ENCODE peak calls at places on chromosomes 2 and 18, in ten cellular contexts. One of them, this sample, is unnamed.

GRCh38 chr18:8834837-8835236 is 129.5 kb downstream of the MTCL1 start:
- DNase-seq in NCI-H526 treated with DMSO at 0.1 percent for 48 hours: no peak
- DNase-seq in stimulated activated CD4-positive, alpha-beta T cell treated with anti-CD3 and anti-CD28 coated beads, Interleukin-1b, Interleukin-23, amount 100 ng/mL, for 48 hours: no peak
- DNase-seq in NCI-H510A: no peak
- DNase-seq in mesothelial cell of epicardium: no peak
- DNase-seq in heart right ventricle: no peak
- DNase-seq in HS-5: no peak
- DNase-seq in frontal cortex: no peak
- DNase-seq in psoas muscle: no peak
- DNase-seq in A172: no peak
- DNase-seq in this sample: no peak

GRCh38 chr2:182740681-182741080 is 24.6 kb downstream of the DNAJC10 start:
- DNase-seq in NCI-H510A: no peak
- DNase-seq in HS-5: no peak
- DNase-seq in psoas muscle: no peak
- DNase-seq in frontal cortex: no peak
- DNase-seq in A172: no peak
- DNase-seq in stimulated activated CD4-positive, alpha-beta T cell treated with anti-CD3 and anti-CD28 coated beads, Interleukin-1b, Interleukin-23, amount 100 ng/mL, for 48 hours: no peak
- DNase-seq in NCI-H526 treated with DMSO at 0.1 percent for 48 hours: no peak
- DNase-seq in heart right ventricle: no peak
- DNase-seq in mesothelial cell of epicardium: no peak
- DNase-seq in this sample: no peak

GRCh38 chr18:58616446-58616845 is 12.4 kb downstream of the ALPK2 start:
- DNase-seq in stimulated activated CD4-positive, alpha-beta T cell treated with anti-CD3 and anti-CD28 coated beads, Interleukin-1b, Interleukin-23, amount 100 ng/mL, for 48 hours: no peak
- DNase-seq in A172: no peak
- DNase-seq in NCI-H510A: no peak
- DNase-seq in HS-5: no peak
- DNase-seq in heart right ventricle: no peak
- DNase-seq in frontal cortex: no peak
- DNase-seq in mesothelial cell of epicardium: no peak
- DNase-seq in NCI-H526 treated with DMSO at 0.1 percent for 48 hours: no peak
- DNase-seq in psoas muscle: no peak
- DNase-seq in this sample: no peak

GRCh38 chr2:29570539-29570938 is 350.8 kb downstream of the ALK start:
- DNase-seq in frontal cortex: no peak
- DNase-seq in NCI-H510A: no peak
- DNase-seq in psoas muscle: no peak
- DNase-seq in heart right ventricle: no peak
- DNase-seq in mesothelial cell of epicardium: no peak
- DNase-seq in A172: no peak
- DNase-seq in NCI-H526 treated with DMSO at 0.1 percent for 48 hours: no peak
- DNase-seq in stimulated activated CD4-positive, alpha-beta T cell treated with anti-CD3 and anti-CD28 coated beads, Interleukin-1b, Interleukin-23, amount 100 ng/mL, for 48 hours: no peak
- DNase-seq in HS-5: no peak
- DNase-seq in this sample: no peak

GRCh38 chr18:72867721-72868665 is at the start of gene NETO1:
- DNase-seq in NCI-H510A: peak
- DNase-seq in NCI-H526 treated with DMSO at 0.1 percent for 48 hours: no peak
- DNase-seq in A172: no peak
- DNase-seq in stimulated activated CD4-positive, alpha-beta T cell treated with anti-CD3 and anti-CD28 coated beads, Interleukin-1b, Interleukin-23, amount 100 ng/mL, for 48 hours: no peak
- DNase-seq in HS-5: no peak
- DNase-seq in frontal cortex: peak
- DNase-seq in psoas muscle: no peak
- DNase-seq in mesothelial cell of epicardium: no peak
- DNase-seq in heart right ventricle: no peak
- DNase-seq in this sample: no peak

GRCh38 chr2:210428415-210429179 is 48.0 kb downstream of the LANCL1 start:
- DNase-seq in A172: no peak
- DNase-seq in heart right ventricle: no peak
- DNase-seq in psoas muscle: no peak
- DNase-seq in mesothelial cell of epicardium: no peak
- DNase-seq in HS-5: no peak
- DNase-seq in NCI-H526 treated with DMSO at 0.1 percent for 48 hours: no peak
- DNase-seq in stimulated activated CD4-positive, alpha-beta T cell treated with anti-CD3 and anti-CD28 coated beads, Interleukin-1b, Interleukin-23, amount 100 ng/mL, for 48 hours: no peak
- DNase-seq in frontal cortex: no peak
- DNase-seq in NCI-H510A: no peak
- DNase-seq in this sample: no peak

GRCh38 chr2:240248981-240249422 is 108.5 kb upstream of the OTOS start:
- DNase-seq in heart right ventricle: no peak
- DNase-seq in A172: no peak
- DNase-seq in NCI-H510A: no peak
- DNase-seq in HS-5: no peak
- DNase-seq in frontal cortex: no peak
- DNase-seq in psoas muscle: peak
- DNase-seq in NCI-H526 treated with DMSO at 0.1 percent for 48 hours: no peak
- DNase-seq in mesothelial cell of epicardium: no peak
- DNase-seq in stimulated activated CD4-positive, alpha-beta T cell treated with anti-CD3 and anti-CD28 coated beads, Interleukin-1b, Interleukin-23, amount 100 ng/mL, for 48 hours: no peak
- DNase-seq in this sample: no peak

GRCh38 chr18:46485675-46486200 is 171.3 kb downstream of the LOXHD1 start:
- DNase-seq in NCI-H510A: no peak
- DNase-seq in frontal cortex: no peak
- DNase-seq in psoas muscle: no peak
- DNase-seq in HS-5: no peak
- DNase-seq in mesothelial cell of epicardium: no peak
- DNase-seq in heart right ventricle: no peak
- DNase-seq in NCI-H526 treated with DMSO at 0.1 percent for 48 hours: no peak
- DNase-seq in A172: no peak
- DNase-seq in stimulated activated CD4-positive, alpha-beta T cell treated with anti-CD3 and anti-CD28 coated beads, Interleukin-1b, Interleukin-23, amount 100 ng/mL, for 48 hours: no peak
- DNase-seq in this sample: no peak

GRCh38 chr2:102736174-102736606 is 25.6 kb upstream of the TMEM182 start:
- DNase-seq in psoas muscle: no peak
- DNase-seq in stimulated activated CD4-positive, alpha-beta T cell treated with anti-CD3 and anti-CD28 coated beads, Interleukin-1b, Interleukin-23, amount 100 ng/mL, for 48 hours: peak
- DNase-seq in NCI-H510A: peak
- DNase-seq in A172: peak
- DNase-seq in mesothelial cell of epicardium: no peak
- DNase-seq in HS-5: no peak
- DNase-seq in heart right ventricle: no peak
- DNase-seq in NCI-H526 treated with DMSO at 0.1 percent for 48 hours: peak
- DNase-seq in frontal cortex: peak
- DNase-seq in this sample: no peak

GRCh38 chr18:61322265-61322873 is 10.9 kb upstream of the CDH20 start:
- DNase-seq in mesothelial cell of epicardium: peak
- DNase-seq in heart right ventricle: peak
- DNase-seq in psoas muscle: no peak
- DNase-seq in stimulated activated CD4-positive, alpha-beta T cell treated with anti-CD3 and anti-CD28 coated beads, Interleukin-1b, Interleukin-23, amount 100 ng/mL, for 48 hours: peak
- DNase-seq in NCI-H526 treated with DMSO at 0.1 percent for 48 hours: peak
- DNase-seq in HS-5: no peak
- DNase-seq in A172: peak
- DNase-seq in NCI-H510A: peak
- DNase-seq in frontal cortex: peak
- DNase-seq in this sample: no peak

GRCh38 chr18:21597616-21598015 is 2.9 kb downstream of the ESCO1 start:
- DNase-seq in NCI-H510A: no peak
- DNase-seq in mesothelial cell of epicardium: no peak
- DNase-seq in A172: no peak
- DNase-seq in stimulated activated CD4-positive, alpha-beta T cell treated with anti-CD3 and anti-CD28 coated beads, Interleukin-1b, Interleukin-23, amount 100 ng/mL, for 48 hours: no peak
- DNase-seq in psoas muscle: no peak
- DNase-seq in NCI-H526 treated with DMSO at 0.1 percent for 48 hours: no peak
- DNase-seq in frontal cortex: no peak
- DNase-seq in heart right ventricle: no peak
- DNase-seq in HS-5: no peak
- DNase-seq in this sample: no peak

GRCh38 chr2:105114551-105114950 is 76.7 kb downstream of the MRPS9 start:
- DNase-seq in stimulated activated CD4-positive, alpha-beta T cell treated with anti-CD3 and anti-CD28 coated beads, Interleukin-1b, Interleukin-23, amount 100 ng/mL, for 48 hours: no peak
- DNase-seq in mesothelial cell of epicardium: no peak
- DNase-seq in frontal cortex: peak
- DNase-seq in A172: peak
- DNase-seq in psoas muscle: no peak
- DNase-seq in NCI-H510A: peak
- DNase-seq in HS-5: peak
- DNase-seq in NCI-H526 treated with DMSO at 0.1 percent for 48 hours: peak
- DNase-seq in heart right ventricle: no peak
- DNase-seq in this sample: peak

GRCh38 chr2:26495705-26496271 is 17.9 kb upstream of the OTOF start:
- DNase-seq in NCI-H510A: no peak
- DNase-seq in mesothelial cell of epicardium: no peak
- DNase-seq in frontal cortex: no peak
- DNase-seq in A172: no peak
- DNase-seq in stimulated activated CD4-positive, alpha-beta T cell treated with anti-CD3 and anti-CD28 coated beads, Interleukin-1b, Interleukin-23, amount 100 ng/mL, for 48 hours: no peak
- DNase-seq in HS-5: no peak
- DNase-seq in heart right ventricle: no peak
- DNase-seq in NCI-H526 treated with DMSO at 0.1 percent for 48 hours: no peak
- DNase-seq in psoas muscle: no peak
- DNase-seq in this sample: peak

GRCh38 chr2:23661276-23662050 is 265.5 kb downstream of the ATAD2B start:
- DNase-seq in mesothelial cell of epicardium: no peak
- DNase-seq in frontal cortex: no peak
- DNase-seq in NCI-H510A: no peak
- DNase-seq in A172: no peak
- DNase-seq in heart right ventricle: no peak
- DNase-seq in NCI-H526 treated with DMSO at 0.1 percent for 48 hours: no peak
- DNase-seq in psoas muscle: no peak
- DNase-seq in stimulated activated CD4-positive, alpha-beta T cell treated with anti-CD3 and anti-CD28 coated beads, Interleukin-1b, Interleukin-23, amount 100 ng/mL, for 48 hours: no peak
- DNase-seq in HS-5: no peak
- DNase-seq in this sample: no peak

GRCh38 chr2:175864131-175864728 is 137.8 kb downstream of the LNPK start:
- DNase-seq in NCI-H526 treated with DMSO at 0.1 percent for 48 hours: no peak
- DNase-seq in A172: no peak
- DNase-seq in stimulated activated CD4-positive, alpha-beta T cell treated with anti-CD3 and anti-CD28 coated beads, Interleukin-1b, Interleukin-23, amount 100 ng/mL, for 48 hours: no peak
- DNase-seq in mesothelial cell of epicardium: no peak
- DNase-seq in frontal cortex: no peak
- DNase-seq in psoas muscle: no peak
- DNase-seq in heart right ventricle: no peak
- DNase-seq in HS-5: no peak
- DNase-seq in NCI-H510A: no peak
- DNase-seq in this sample: no peak

GRCh38 chr18:11989966-11990380 is 8.7 kb downstream of the IMPA2 start:
- DNase-seq in NCI-H526 treated with DMSO at 0.1 percent for 48 hours: no peak
- DNase-seq in mesothelial cell of epicardium: no peak
- DNase-seq in psoas muscle: peak
- DNase-seq in NCI-H510A: peak
- DNase-seq in stimulated activated CD4-positive, alpha-beta T cell treated with anti-CD3 and anti-CD28 coated beads, Interleukin-1b, Interleukin-23, amount 100 ng/mL, for 48 hours: no peak
- DNase-seq in frontal cortex: no peak
- DNase-seq in heart right ventricle: no peak
- DNase-seq in HS-5: no peak
- DNase-seq in A172: no peak
- DNase-seq in this sample: no peak

GRCh38 chr2:84716564-84716963 is 164.3 kb downstream of the TRABD2A start:
- DNase-seq in NCI-H526 treated with DMSO at 0.1 percent for 48 hours: no peak
- DNase-seq in NCI-H510A: no peak
- DNase-seq in HS-5: no peak
- DNase-seq in stimulated activated CD4-positive, alpha-beta T cell treated with anti-CD3 and anti-CD28 coated beads, Interleukin-1b, Interleukin-23, amount 100 ng/mL, for 48 hours: no peak
- DNase-seq in frontal cortex: no peak
- DNase-seq in psoas muscle: no peak
- DNase-seq in A172: no peak
- DNase-seq in mesothelial cell of epicardium: no peak
- DNase-seq in heart right ventricle: no peak
- DNase-seq in this sample: no peak

GRCh38 chr2:148615446-148615845 is 29.1 kb upstream of the EPC2 start:
- DNase-seq in stimulated activated CD4-positive, alpha-beta T cell treated with anti-CD3 and anti-CD28 coated beads, Interleukin-1b, Interleukin-23, amount 100 ng/mL, for 48 hours: no peak
- DNase-seq in NCI-H510A: no peak
- DNase-seq in A172: no peak
- DNase-seq in mesothelial cell of epicardium: no peak
- DNase-seq in NCI-H526 treated with DMSO at 0.1 percent for 48 hours: no peak
- DNase-seq in heart right ventricle: no peak
- DNase-seq in HS-5: no peak
- DNase-seq in frontal cortex: peak
- DNase-seq in psoas muscle: no peak
- DNase-seq in this sample: no peak

GRCh38 chr2:208175069-208175842 is 11.9 kb upstream of the CRYGA start:
- DNase-seq in mesothelial cell of epicardium: peak
- DNase-seq in frontal cortex: peak
- DNase-seq in NCI-H526 treated with DMSO at 0.1 percent for 48 hours: peak
- DNase-seq in psoas muscle: peak
- DNase-seq in stimulated activated CD4-positive, alpha-beta T cell treated with anti-CD3 and anti-CD28 coated beads, Interleukin-1b, Interleukin-23, amount 100 ng/mL, for 48 hours: peak
- DNase-seq in HS-5: peak
- DNase-seq in NCI-H510A: peak
- DNase-seq in heart right ventricle: peak
- DNase-seq in A172: peak
- DNase-seq in this sample: peak

GRCh38 chr2:152407204-152407721 is 72.3 kb downstream of the FMNL2 start:
- DNase-seq in HS-5: no peak
- DNase-seq in NCI-H526 treated with DMSO at 0.1 percent for 48 hours: no peak
- DNase-seq in stimulated activated CD4-positive, alpha-beta T cell treated with anti-CD3 and anti-CD28 coated beads, Interleukin-1b, Interleukin-23, amount 100 ng/mL, for 48 hours: no peak
- DNase-seq in heart right ventricle: peak
- DNase-seq in NCI-H510A: no peak
- DNase-seq in frontal cortex: no peak
- DNase-seq in psoas muscle: peak
- DNase-seq in A172: peak
- DNase-seq in mesothelial cell of epicardium: no peak
- DNase-seq in this sample: no peak

GRCh38 chr18:41265047-41265446 is 690.0 kb upstream of the PIK3C3 start:
- DNase-seq in stimulated activated CD4-positive, alpha-beta T cell treated with anti-CD3 and anti-CD28 coated beads, Interleukin-1b, Interleukin-23, amount 100 ng/mL, for 48 hours: no peak
- DNase-seq in NCI-H510A: no peak
- DNase-seq in heart right ventricle: no peak
- DNase-seq in frontal cortex: no peak
- DNase-seq in NCI-H526 treated with DMSO at 0.1 percent for 48 hours: no peak
- DNase-seq in A172: no peak
- DNase-seq in psoas muscle: no peak
- DNase-seq in mesothelial cell of epicardium: no peak
- DNase-seq in HS-5: no peak
- DNase-seq in this sample: no peak

GRCh38 chr18:57523171-57523956 is 63.1 kb downstream of the FECH start:
- DNase-seq in psoas muscle: no peak
- DNase-seq in frontal cortex: no peak
- DNase-seq in NCI-H526 treated with DMSO at 0.1 percent for 48 hours: peak
- DNase-seq in HS-5: no peak
- DNase-seq in NCI-H510A: no peak
- DNase-seq in heart right ventricle: no peak
- DNase-seq in A172: no peak
- DNase-seq in stimulated activated CD4-positive, alpha-beta T cell treated with anti-CD3 and anti-CD28 coated beads, Interleukin-1b, Interleukin-23, amount 100 ng/mL, for 48 hours: no peak
- DNase-seq in mesothelial cell of epicardium: no peak
- DNase-seq in this sample: no peak

GRCh38 chr2:46967990-46968647 is 52.5 kb upstream of the MCFD2 start:
- DNase-seq in A172: peak
- DNase-seq in NCI-H510A: no peak
- DNase-seq in stimulated activated CD4-positive, alpha-beta T cell treated with anti-CD3 and anti-CD28 coated beads, Interleukin-1b, Interleukin-23, amount 100 ng/mL, for 48 hours: no peak
- DNase-seq in NCI-H526 treated with DMSO at 0.1 percent for 48 hours: no peak
- DNase-seq in mesothelial cell of epicardium: no peak
- DNase-seq in psoas muscle: peak
- DNase-seq in frontal cortex: no peak
- DNase-seq in heart right ventricle: peak
- DNase-seq in HS-5: peak
- DNase-seq in this sample: peak

GRCh38 chr2:212686285-212686895 is 147.8 kb upstream of the ERBB4 start:
- DNase-seq in heart right ventricle: peak
- DNase-seq in mesothelial cell of epicardium: peak
- DNase-seq in A172: peak
- DNase-seq in frontal cortex: no peak
- DNase-seq in HS-5: peak
- DNase-seq in NCI-H510A: peak
- DNase-seq in stimulated activated CD4-positive, alpha-beta T cell treated with anti-CD3 and anti-CD28 coated beads, Interleukin-1b, Interleukin-23, amount 100 ng/mL, for 48 hours: peak
- DNase-seq in psoas muscle: peak
- DNase-seq in NCI-H526 treated with DMSO at 0.1 percent for 48 hours: peak
- DNase-seq in this sample: no peak

GRCh38 chr2:54741250-54741649 is 17.8 kb downstream of the EML6 start:
- DNase-seq in stimulated activated CD4-positive, alpha-beta T cell treated with anti-CD3 and anti-CD28 coated beads, Interleukin-1b, Interleukin-23, amount 100 ng/mL, for 48 hours: no peak
- DNase-seq in NCI-H526 treated with DMSO at 0.1 percent for 48 hours: no peak
- DNase-seq in frontal cortex: no peak
- DNase-seq in heart right ventricle: no peak
- DNase-seq in A172: no peak
- DNase-seq in NCI-H510A: no peak
- DNase-seq in mesothelial cell of epicardium: no peak
- DNase-seq in HS-5: no peak
- DNase-seq in psoas muscle: no peak
- DNase-seq in this sample: no peak

GRCh38 chr2:197092431-197092830 is 165.9 kb upstream of the PGAP1 start:
- DNase-seq in heart right ventricle: no peak
- DNase-seq in mesothelial cell of epicardium: no peak
- DNase-seq in stimulated activated CD4-positive, alpha-beta T cell treated with anti-CD3 and anti-CD28 coated beads, Interleukin-1b, Interleukin-23, amount 100 ng/mL, for 48 hours: no peak
- DNase-seq in NCI-H510A: no peak
- DNase-seq in HS-5: no peak
- DNase-seq in psoas muscle: no peak
- DNase-seq in NCI-H526 treated with DMSO at 0.1 percent for 48 hours: no peak
- DNase-seq in frontal cortex: no peak
- DNase-seq in A172: no peak
- DNase-seq in this sample: no peak

GRCh38 chr2:240921319-240922233 is 15.4 kb downstream of the CROCC2 start:
- DNase-seq in NCI-H510A: no peak
- DNase-seq in psoas muscle: peak
- DNase-seq in mesothelial cell of epicardium: peak
- DNase-seq in stimulated activated CD4-positive, alpha-beta T cell treated with anti-CD3 and anti-CD28 coated beads, Interleukin-1b, Interleukin-23, amount 100 ng/mL, for 48 hours: no peak
- DNase-seq in frontal cortex: no peak
- DNase-seq in NCI-H526 treated with DMSO at 0.1 percent for 48 hours: no peak
- DNase-seq in HS-5: peak
- DNase-seq in heart right ventricle: peak
- DNase-seq in A172: peak
- DNase-seq in this sample: no peak

GRCh38 chr2:234027646-234028045 is 22.9 kb upstream of the SPP2 start:
- DNase-seq in NCI-H526 treated with DMSO at 0.1 percent for 48 hours: no peak
- DNase-seq in A172: no peak
- DNase-seq in stimulated activated CD4-positive, alpha-beta T cell treated with anti-CD3 and anti-CD28 coated beads, Interleukin-1b, Interleukin-23, amount 100 ng/mL, for 48 hours: no peak
- DNase-seq in psoas muscle: no peak
- DNase-seq in HS-5: no peak
- DNase-seq in mesothelial cell of epicardium: no peak
- DNase-seq in heart right ventricle: no peak
- DNase-seq in frontal cortex: no peak
- DNase-seq in NCI-H510A: no peak
- DNase-seq in this sample: no peak

This sample was measured in epithelial cell of proximal tubule.